ENCODE peak calls at places on chromosome 22, in ten cellular contexts. F, H, I, A, J, Z, K, T, U and S are unnamed samples.

GRCh38 chr22:46078241-46079092 is 71.9 kb upstream of the PPARA start:
- DNase-seq in K (no peak), J (peak), T (peak), U (peak), I (peak), A (peak), H (peak), Z (no peak), F (no peak), S (no peak)

GRCh38 chr22:17430298-17430900 is 61.1 kb downstream of the CECR2 start:
- DNase-seq in A (no peak), K (no peak), F (no peak), Z (no peak), T (no peak), J (no peak), I (no peak), U (peak), H (no peak), S (no peak)

GRCh38 chr22:17972385-17973181 is 51.8 kb downstream of the MICAL3 start:
- DNase-seq in K (no peak), F (no peak), I (no peak), J (no peak), H (no peak), Z (no peak), A (no peak), T (peak), U (no peak), S (no peak)

GRCh38 chr22:19688301-19689290 is 25.7 kb upstream of the SEPTIN5 start:
- DNase-seq in H (no peak), U (no peak), T (no peak), A (no peak), K (peak), J (no peak), F (no peak), I (no peak), Z (no peak), S (no peak)

GRCh38 chr22:29848115-29848514 is 10.0 kb upstream of the ASCC2 start:
- DNase-seq in J (no peak), H (no peak), F (no peak), I (no peak), K (peak), T (no peak), U (no peak), A (no peak), Z (no peak), S (no peak)

GRCh38 chr22:46908641-46909107 is 146.2 kb downstream of the TBC1D22A start:
- DNase-seq in H (no peak), K (no peak), I (no peak), T (no peak), Z (no peak), U (no peak), A (no peak), J (no peak), F (no peak), S (no peak)

GRCh38 chr22:34319346-34319745 is 399.1 kb upstream of the LARGE1 start:
- DNase-seq in Z (no peak), J (no peak), T (no peak), A (no peak), U (no peak), K (no peak), I (no peak), H (no peak), F (no peak), S (no peak)

GRCh38 chr22:29691636-29692326 is 28.0 kb upstream of the CABP7 start:
- DNase-seq in F (no peak), T (peak), J (no peak), U (no peak), Z (no peak), H (no peak), I (no peak), K (no peak), A (no peak), S (no peak)

GRCh38 chr22:22746061-22746962 is 101.9 kb downstream of the GGTLC2 start:
- DNase-seq in T (no peak), A (no peak), I (no peak), F (no peak), Z (no peak), J (no peak), K (no peak), U (no peak), H (no peak), S (no peak)

GRCh38 chr22:19876941-19877625 is 22.4 kb upstream of the GNB1L start:
- DNase-seq in T (no peak), F (no peak), H (no peak), I (no peak), A (peak), U (peak), Z (no peak), J (no peak), K (no peak), S (no peak)

GRCh38 chr22:38079804-38080203 is 4.2 kb downstream of the SLC16A8 start:
- DNase-seq in Z (no peak), H (no peak), I (no peak), J (no peak), K (no peak), U (no peak), T (no peak), F (no peak), A (peak), S (no peak)

GRCh38 chr22:48496226-48496845 is 1331.3 kb downstream of the BRD1 start:
- DNase-seq in J (no peak), T (no peak), U (no peak), Z (no peak), K (no peak), I (no peak), H (no peak), A (peak), F (no peak), S (no peak)

GRCh38 chr22:26892401-26893033 is 235.1 kb downstream of the MIAT start:
- DNase-seq in H (peak), U (peak), J (no peak), F (no peak), A (no peak), I (peak), K (no peak), T (no peak), Z (no peak), S (no peak)

GRCh38 chr22:19063581-19064353 is 58.4 kb downstream of the DGCR2 start:
- DNase-seq in J (no peak), T (no peak), H (no peak), I (no peak), F (no peak), A (no peak), U (peak), K (no peak), Z (no peak), S (no peak)

GRCh38 chr22:46259374-46259773 is 3.8 kb downstream of the PKDREJ start:
- DNase-seq in A (no peak), T (no peak), K (no peak), F (no peak), H (no peak), U (no peak), J (no peak), I (no peak), Z (no peak), S (no peak)

GRCh38 chr22:38203090-38203810 is 1.5 kb downstream of the MAFF start:
- DNase-seq in H (peak), J (peak), T (peak), F (no peak), A (peak), Z (no peak), I (peak), U (peak), K (no peak), S (no peak)

GRCh38 chr22:48894064-48894671 is 933.5 kb downstream of the BRD1 start:
- DNase-seq in F (no peak), J (no peak), H (peak), T (no peak), U (no peak), K (no peak), Z (no peak), I (no peak), A (no peak), S (no peak)

GRCh38 chr22:23500508-23501208 is 79.4 kb downstream of the IGLL1 start:
- DNase-seq in J (peak), I (no peak), H (no peak), F (no peak), A (peak), T (no peak), U (peak), Z (no peak), K (no peak), S (no peak)

GRCh38 chr22:38228873-38229740 is 27.3 kb downstream of the MAFF start:
- DNase-seq in K (no peak), F (peak), A (peak), T (no peak), J (peak), Z (no peak), U (no peak), I (peak), H (peak), S (no peak)

GRCh38 chr22:46256358-46256958 is 6.4 kb upstream of the CDPF1 start:
- DNase-seq in H (no peak), U (no peak), T (no peak), Z (no peak), J (no peak), I (no peak), F (no peak), K (no peak), A (no peak), S (no peak)

GRCh38 chr22:37626144-37626543 is 13.3 kb upstream of the SH3BP1 start:
- DNase-seq in F (no peak), T (no peak), J (peak), Z (no peak), A (peak), I (peak), H (peak), U (peak), K (no peak), S (no peak)

GRCh38 chr22:37929390-37929789 is 23.3 kb downstream of the MICALL1 start:
- DNase-seq in A (no peak), I (no peak), H (peak), T (no peak), J (peak), F (no peak), K (no peak), U (no peak), Z (no peak), S (no peak)

GRCh38 chr22:48720662-48721393 is 1106.8 kb downstream of the BRD1 start:
- DNase-seq in T (no peak), A (no peak), H (no peak), U (peak), Z (no peak), J (no peak), K (no peak), F (no peak), I (no peak), S (no peak)

GRCh38 chr22:29663230-29663826 is 56.5 kb upstream of the CABP7 start:
- DNase-seq in Z (no peak), K (no peak), I (no peak), F (no peak), A (no peak), J (no peak), H (no peak), T (no peak), U (no peak), S (no peak)

DNA sequence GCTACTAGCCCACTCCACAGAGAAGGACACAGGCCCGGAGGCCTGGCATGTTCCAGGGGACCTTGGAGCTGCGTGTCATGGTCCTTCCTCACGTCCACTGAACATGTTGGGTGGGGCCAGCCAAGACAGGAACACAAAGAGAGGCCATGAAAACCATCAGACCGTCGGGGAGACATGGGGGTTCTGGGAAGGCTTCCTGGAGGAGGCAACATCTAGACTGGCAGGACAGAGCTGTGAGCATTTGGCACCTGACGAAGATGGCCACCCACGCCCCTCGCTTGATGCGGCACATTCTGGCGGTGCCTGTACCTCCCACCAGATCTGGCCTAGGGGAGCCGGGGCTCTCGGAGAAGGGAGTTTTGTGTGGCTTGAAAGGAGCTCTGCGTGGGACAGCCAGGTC is 24.7 kb upstream of the ARHGAP8 start:
- DNase-seq in A (no peak), Z (no peak), T (no peak), F (no peak), K (no peak), U (no peak), H (no peak), I (no peak), J (no peak), S (no peak)
- TF ChIP-seq POLR2AphosphoS5 in A (no peak), Z (no peak), T (no peak), F (no peak), K (no peak), U (no peak), H (no peak), I (no peak), J (no peak), S (no peak)

GRCh38 chr22:50202130-50202671 is 1.4 kb downstream of the SELENOO start:
- DNase-seq in F (no peak), K (no peak), Z (no peak), H (no peak), T (no peak), J (no peak), A (no peak), U (no peak), I (no peak), S (no peak)

GRCh38 chr22:50203288-50203687 is 2.5 kb downstream of the SELENOO start:
- DNase-seq in A (no peak), Z (no peak), J (no peak), H (no peak), T (no peak), I (no peak), U (no peak), K (no peak), F (no peak), S (no peak)

GRCh38 chr22:50200333-50201190 is at the start of gene SELENOO:
- DNase-seq in I (peak), Z (no peak), A (peak), U (peak), H (peak), K (peak), J (peak), T (peak), F (peak), S (peak)

GRCh38 chr22:50199836-50200332 is 927 bp upstream of the SELENOO start:
- DNase-seq in K (no peak), A (no peak), I (no peak), T (peak), F (no peak), Z (no peak), H (peak), J (no peak), U (no peak), S (no peak)

DNA sequence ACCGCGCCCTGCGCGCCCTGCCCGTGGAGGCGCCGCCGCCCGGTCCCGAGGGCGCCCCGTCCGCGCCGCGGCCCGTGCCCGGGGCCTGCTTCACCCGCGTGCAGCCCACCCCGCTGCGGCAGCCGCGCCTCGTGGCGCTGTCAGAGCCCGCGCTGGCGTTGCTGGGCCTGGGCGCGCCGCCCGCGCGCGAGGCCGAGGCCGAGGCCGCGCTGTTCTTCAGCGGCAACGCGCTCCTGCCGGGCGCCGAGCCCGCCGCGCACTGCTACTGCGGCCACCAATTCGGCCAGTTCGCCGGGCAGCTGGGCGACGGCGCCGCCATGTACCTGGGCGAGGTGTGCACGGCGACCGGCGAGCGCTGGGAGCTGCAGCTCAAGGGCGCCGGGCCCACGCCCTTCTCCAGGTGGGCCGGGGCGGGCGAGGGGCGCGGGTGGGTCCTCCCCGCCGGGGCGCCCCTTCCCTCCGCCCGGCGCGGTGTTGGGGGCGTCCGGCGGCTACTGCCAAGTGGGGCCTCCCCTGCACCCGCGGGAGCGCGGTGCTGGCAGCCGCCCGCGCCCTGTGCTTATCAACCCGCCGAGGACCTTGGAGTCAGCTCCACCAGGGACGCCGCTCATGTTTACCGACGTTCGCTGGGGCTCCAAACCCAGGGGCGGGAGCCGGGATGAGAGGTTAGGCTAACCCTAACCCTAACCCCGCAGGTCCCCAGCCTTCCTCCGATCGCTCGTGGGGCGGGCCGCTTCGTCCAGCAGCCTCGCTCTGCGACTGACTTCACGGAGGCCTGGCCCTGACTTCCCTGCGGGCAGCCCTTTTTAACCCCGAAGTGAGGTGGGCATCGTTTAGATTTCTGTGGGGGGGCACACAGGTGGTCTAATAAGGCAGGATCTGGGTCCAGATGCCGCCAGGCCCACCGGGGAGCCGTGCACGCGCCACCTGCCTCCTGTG is 649 bp downstream of the SELENOO start:
- DNase-seq in T (peak), H (peak), F (no peak), J (no peak), U (no peak), K (no peak), A (no peak), Z (no peak), I (no peak), S (no peak)
- TF ChIP-seq POLR2AphosphoS5 in T (no peak), H (no peak), F (no peak), J (no peak), U (no peak), K (peak), A (no peak), Z (no peak), I (no peak), S (no peak)

GRCh38 chr22:43303751-43304150 is 39.4 kb downstream of the SCUBE1 start:
- DNase-seq in F (no peak), K (no peak), Z (no peak), I (no peak), U (no peak), J (no peak), A (no peak), H (no peak), T (no peak), S (no peak)
- TF ChIP-seq POLR2AphosphoS5 in F (no peak), K (no peak), Z (no peak), I (no peak), U (no peak), J (no peak), A (no peak), H (no peak), T (no peak), S (no peak)

DNA sequence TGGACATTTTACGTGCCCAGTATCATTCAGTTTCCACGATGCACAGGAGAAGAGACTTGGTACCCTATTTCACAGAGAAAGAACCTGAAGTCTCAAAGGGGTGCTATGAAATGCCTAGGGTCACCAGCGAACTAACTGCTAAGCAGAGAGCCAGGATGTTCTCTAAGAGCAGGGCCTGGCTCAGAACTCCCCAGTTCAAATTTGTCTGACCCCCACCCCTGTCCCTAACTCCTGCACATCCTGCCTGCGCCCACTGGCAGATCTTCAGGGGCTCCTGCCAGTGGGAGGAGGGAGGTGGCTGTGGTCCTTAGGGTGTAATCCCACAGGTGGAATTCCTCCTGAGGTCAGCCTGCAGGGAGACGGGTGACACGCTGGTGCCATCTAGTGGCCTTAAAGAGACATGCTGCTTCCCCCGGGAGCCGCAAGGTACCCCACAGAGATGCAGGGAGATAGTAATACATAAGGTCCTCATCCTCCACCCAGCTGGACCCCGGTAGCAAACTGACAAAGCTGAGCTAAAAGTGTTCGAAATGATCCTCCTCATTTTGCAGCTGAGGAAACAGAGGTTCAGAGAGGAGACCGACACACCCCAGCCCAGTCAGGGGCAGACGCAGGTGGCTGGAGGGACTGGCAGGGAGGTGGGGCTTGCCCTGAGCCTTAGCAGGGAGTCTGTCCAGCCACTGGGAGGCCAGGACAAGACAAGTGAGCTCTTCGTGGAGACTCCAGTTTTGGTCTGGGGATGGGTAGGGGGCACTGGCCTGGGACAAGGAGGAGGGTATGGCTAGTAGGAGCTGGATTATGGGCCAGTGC is 34.1 kb downstream of the MB start:
- DNase-seq in H (peak), T (peak), U (peak), K (peak), J (peak), A (no peak), I (peak), Z (no peak), F (peak), S (peak)
- TF ChIP-seq POLR2AphosphoS5 in H (no peak), T (no peak), U (peak), K (no peak), J (peak), A (no peak), I (no peak), Z (no peak), F (no peak), S (no peak)

DNA sequence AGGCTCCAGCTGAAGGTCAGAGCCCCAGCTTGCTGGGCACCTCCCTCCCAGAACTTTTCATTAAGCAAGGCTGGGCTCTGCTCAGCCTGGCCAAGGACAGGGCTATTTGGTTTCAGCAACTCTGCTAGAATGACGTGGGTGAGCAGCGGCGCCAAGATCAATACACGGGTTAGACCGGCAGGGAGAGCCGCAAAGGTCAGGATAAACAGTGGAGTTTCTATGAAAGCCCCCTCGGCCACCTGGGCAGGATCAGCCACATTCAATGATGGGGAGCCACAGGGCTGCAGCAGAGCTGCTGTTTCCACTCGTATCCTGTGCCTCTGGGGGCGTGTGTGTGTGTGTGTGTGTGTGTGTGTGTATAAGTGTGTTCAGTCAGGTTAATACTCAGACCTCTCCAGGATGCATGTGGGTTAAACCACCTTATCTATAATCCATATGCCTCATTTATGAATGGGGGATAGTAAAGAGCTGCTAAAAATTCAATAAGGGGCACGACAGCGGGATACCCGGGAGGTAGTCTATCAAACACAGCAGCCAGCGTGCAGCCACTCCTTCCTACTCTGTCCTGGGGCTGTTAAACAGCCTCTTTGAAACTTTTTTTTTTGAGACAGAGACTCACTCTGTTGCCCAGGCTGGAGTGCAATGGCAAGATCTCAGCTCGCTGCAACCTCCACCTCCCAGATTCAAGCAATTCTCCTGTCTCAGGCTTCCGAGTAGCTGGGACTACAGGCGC is 34.8 kb downstream of the MYH9 start:
- DNase-seq in J (peak), I (no peak), H (peak), K (no peak), T (peak), A (no peak), Z (no peak), U (no peak), F (no peak), S (no peak)
- TF ChIP-seq POLR2AphosphoS5 in J (peak), I (no peak), H (no peak), K (no peak), T (no peak), A (no peak), Z (no peak), U (no peak), F (no peak), S (no peak)

GRCh38 chr22:31103899-31104694 is 3.3 kb downstream of the SELENOM start:
- DNase-seq in F (no peak), A (no peak), Z (no peak), T (no peak), H (no peak), I (no peak), K (no peak), J (no peak), U (peak), S (no peak)
- TF ChIP-seq POLR2AphosphoS5 in F (peak), A (no peak), Z (no peak), T (no peak), H (peak), I (peak), K (no peak), J (peak), U (peak), S (no peak)